ENCODE peak calls at places on chromosomes 2 and 18, in eight cellular contexts. X is left ventricle myocardium inferior, L is uterus, P is sigmoid colon, U is body of pancreas, Z is AG04449, A is Panc1, Q is CD14-positive monocyte. Y is an unnamed sample.

GRCh38 chr2:201118121-201118956 is 2.4 kb downstream of the CFLAR start:
- DNase-seq in P (peak), U (peak), L (peak), Z (no peak), X (peak), A (peak), Q (peak), Y (peak)

GRCh38 chr2:232890536-232890895 is 20.5 kb downstream of the SNORC start:
- DNase-seq in U (no peak), Q (no peak), L (no peak), Z (no peak), X (peak), P (no peak), A (no peak), Y (no peak)

GRCh38 chr2:1550658-1551316 is 137.5 kb downstream of the TPO start:
- DNase-seq in Z (no peak), X (peak), P (peak), Q (no peak), A (no peak), L (peak), U (peak), Y (peak)

GRCh38 chr2:159114835-159115234 is 146.4 kb downstream of the TANC1 start:
- DNase-seq in L (no peak), Z (no peak), P (no peak), X (no peak), U (no peak), Q (no peak), A (no peak), Y (no peak)

GRCh38 chr2:207682557-207682956 is 28.9 kb upstream of the CCNYL1 start:
- DNase-seq in Q (no peak), A (no peak), L (no peak), P (no peak), X (no peak), Z (no peak), U (no peak), Y (no peak)

GRCh38 chr2:218027426-218028188 is 24.8 kb upstream of the TNS1 start:
- DNase-seq in U (no peak), Z (no peak), P (peak), A (no peak), Q (no peak), L (no peak), X (no peak), Y (no peak)

GRCh38 chr2:145939949-145940348 is 1420.0 kb upstream of the ZEB2 start:
- DNase-seq in Z (no peak), L (no peak), U (no peak), X (no peak), P (no peak), Q (no peak), A (no peak), Y (no peak)

GRCh38 chr2:120552800-120553471 is 182.7 kb upstream of the GLI2 start:
- DNase-seq in Q (no peak), P (peak), L (peak), A (peak), Z (no peak), U (peak), X (peak), Y (peak)

GRCh38 chr2:27705851-27706622 is 42.3 kb downstream of the SLC4A1AP start:
- DNase-seq in Q (no peak), X (peak), U (peak), A (peak), P (peak), L (peak), Z (peak), Y (no peak)

GRCh38 chr18:56541340-56541739 is 97.1 kb downstream of the TXNL1 start:
- DNase-seq in X (no peak), L (no peak), Q (no peak), P (no peak), Z (no peak), A (no peak), U (no peak), Y (no peak)

GRCh38 chr2:44351088-44351487 is 10.2 kb downstream of the PREPL start:
- DNase-seq in Q (no peak), P (no peak), Z (peak), L (no peak), U (no peak), A (no peak), X (no peak), Y (no peak)

GRCh38 chr18:904135-905090 is at the start of gene ADCYAP1:
- DNase-seq in Q (no peak), L (no peak), U (no peak), P (no peak), Z (no peak), X (no peak), A (no peak), Y (no peak)

GRCh38 chr2:136527560-136527959 is 237.8 kb upstream of the THSD7B start:
- DNase-seq in A (no peak), Z (no peak), X (no peak), Q (no peak), U (no peak), L (no peak), P (no peak), Y (peak)

GRCh38 chr18:5584751-5585417 is 41.1 kb upstream of the EPB41L3 start:
- DNase-seq in Q (no peak), A (no peak), Z (no peak), U (no peak), P (no peak), L (no peak), X (no peak), Y (no peak)

GRCh38 chr2:36413218-36413617 is 57.6 kb downstream of the CRIM1 start:
- DNase-seq in P (no peak), X (no peak), U (no peak), L (no peak), Q (no peak), Z (no peak), A (no peak), Y (no peak)

GRCh38 chr2:207528980-207529329 is 807 bp upstream of the CREB1 start:
- DNase-seq in X (no peak), P (peak), Q (peak), L (peak), A (no peak), U (peak), Z (no peak), Y (peak)

GRCh38 chr2:136168605-136169210 is 50.8 kb upstream of the CXCR4 start:
- DNase-seq in U (no peak), Q (no peak), L (no peak), X (no peak), P (no peak), Z (no peak), A (no peak), Y (no peak)

DNA sequence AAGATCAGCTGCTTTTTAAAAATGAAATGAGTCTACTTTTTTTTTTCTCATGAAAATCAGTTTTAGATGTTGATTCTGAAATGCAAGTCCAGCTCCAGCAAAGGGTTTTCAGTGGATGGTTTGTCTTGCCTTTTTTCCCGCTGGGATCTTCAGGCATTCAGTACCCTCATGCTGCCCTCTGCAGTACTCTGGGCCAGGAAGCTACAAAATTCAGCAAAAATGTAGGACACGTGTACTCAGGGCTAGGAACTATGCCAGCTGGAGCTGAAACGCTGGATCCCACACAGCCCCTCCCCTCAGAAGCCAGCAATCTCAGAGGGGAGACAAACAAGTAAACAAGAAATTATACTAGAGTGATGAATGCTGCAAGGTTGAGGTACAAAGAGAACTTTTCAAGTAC is 97.3 kb downstream of the MMADHC start:
- DNase-seq in U (no peak), Z (no peak), L (no peak), X (no peak), Q (no peak), A (no peak), P (no peak), Y (no peak)
- TF ChIP-seq CTCF in U (no peak), Z (peak), L (no peak), X (no peak), Q (no peak), A (no peak), P (no peak), Y (no peak)

GRCh38 chr18:43587538-43588153 is 310.4 kb upstream of the SYT4 start:
- DNase-seq in X (no peak), L (no peak), Z (no peak), A (no peak), Q (no peak), U (no peak), P (no peak), Y (no peak)
- TF ChIP-seq CTCF in X (peak), L (peak), Z (peak), A (peak), Q (peak), U (peak), P (peak), Y (peak)

GRCh38 chr18:29361843-29362242 is 1184.9 kb upstream of the CDH2 start:
- DNase-seq in A (no peak), Z (no peak), U (no peak), P (no peak), L (no peak), X (no peak), Q (no peak), Y (no peak)
- TF ChIP-seq CTCF in A (no peak), Z (no peak), U (no peak), P (no peak), L (no peak), X (no peak), Q (no peak), Y (no peak)

GRCh38 chr2:184338776-184339175 is 259.6 kb upstream of the ZNF804A start:
- DNase-seq in A (no peak), P (no peak), L (no peak), Z (no peak), X (no peak), Q (no peak), U (no peak), Y (no peak)
- TF ChIP-seq CTCF in A (no peak), P (no peak), L (no peak), Z (no peak), X (no peak), Q (no peak), U (no peak), Y (no peak)

GRCh38 chr2:64952896-64953482 is 36.2 kb upstream of the SLC1A4 start:
- DNase-seq in U (no peak), L (no peak), Z (peak), Q (no peak), X (no peak), P (no peak), A (no peak), Y (no peak)
- TF ChIP-seq CTCF in U (no peak), L (no peak), Z (no peak), Q (no peak), X (no peak), P (no peak), A (no peak), Y (no peak)

GRCh38 chr2:144071461-144071860 is 448.5 kb downstream of the ZEB2 start:
- DNase-seq in Z (no peak), U (no peak), X (no peak), P (no peak), L (no peak), A (no peak), Q (no peak), Y (no peak)
- TF ChIP-seq CTCF in Z (no peak), U (peak), X (peak), P (no peak), L (no peak), A (peak), Q (no peak), Y (no peak)

DNA sequence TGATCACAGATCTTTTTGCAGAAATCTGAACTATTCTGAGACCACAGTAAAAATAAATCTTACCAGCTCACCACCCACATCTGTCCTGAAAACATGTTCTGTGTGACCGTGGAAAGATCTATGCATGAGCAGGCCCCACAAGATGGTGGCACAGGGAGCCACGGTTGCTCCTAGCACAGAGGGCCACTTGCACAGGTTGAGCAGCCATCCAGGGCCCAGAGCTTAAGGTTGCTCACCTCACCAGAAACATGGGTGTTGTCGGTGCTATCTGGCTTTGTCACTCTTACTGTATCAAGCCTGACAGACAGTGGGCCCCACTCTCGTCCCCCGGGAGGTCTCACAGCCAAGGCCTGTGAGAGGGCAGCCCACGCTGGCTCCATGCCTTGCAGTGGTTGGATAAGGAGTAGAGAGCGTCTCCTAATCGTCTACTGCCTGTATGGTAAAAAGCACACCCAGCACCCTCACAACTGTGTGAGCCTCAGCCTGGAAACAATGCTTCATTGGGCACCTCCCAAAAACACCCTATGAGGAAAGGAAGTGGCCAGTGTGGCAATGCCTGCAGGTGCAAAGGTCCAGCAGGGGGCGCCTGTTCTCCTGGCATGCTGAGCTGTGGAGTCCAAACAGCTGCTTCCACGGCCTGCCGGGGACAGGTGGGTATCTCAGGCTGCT is 19.6 kb downstream of the TUBB6 start:
- DNase-seq in L (peak), Q (peak), P (peak), A (peak), X (peak), Z (peak), U (peak), Y (peak)
- TF ChIP-seq CTCF in L (peak), Q (peak), P (peak), A (peak), X (peak), Z (peak), U (peak), Y (peak)

DNA sequence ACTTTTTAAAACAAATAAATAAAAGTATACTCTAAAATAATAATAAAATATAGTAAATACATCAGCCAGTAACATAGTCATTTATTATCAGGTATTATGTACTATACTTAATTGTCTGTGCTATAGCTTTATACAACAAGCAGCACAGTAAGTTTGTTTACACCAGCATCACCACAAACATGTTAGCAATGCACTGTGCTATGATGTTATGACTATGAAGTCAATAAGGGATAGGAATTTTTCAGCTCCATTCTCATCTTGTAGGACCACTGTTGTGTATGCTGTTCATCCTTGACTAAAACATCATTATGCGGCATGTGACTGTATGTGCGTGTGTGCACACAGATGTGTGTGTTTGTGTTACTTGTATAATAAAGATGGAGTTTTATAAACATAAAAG is 137.5 kb downstream of the LYPD6B start:
- DNase-seq in Q (no peak), U (no peak), L (no peak), P (no peak), X (no peak), Z (no peak), A (no peak), Y (no peak)
- TF ChIP-seq CTCF in Q (no peak), U (no peak), L (no peak), P (no peak), X (no peak), Z (no peak), A (no peak), Y (no peak)

DNA sequence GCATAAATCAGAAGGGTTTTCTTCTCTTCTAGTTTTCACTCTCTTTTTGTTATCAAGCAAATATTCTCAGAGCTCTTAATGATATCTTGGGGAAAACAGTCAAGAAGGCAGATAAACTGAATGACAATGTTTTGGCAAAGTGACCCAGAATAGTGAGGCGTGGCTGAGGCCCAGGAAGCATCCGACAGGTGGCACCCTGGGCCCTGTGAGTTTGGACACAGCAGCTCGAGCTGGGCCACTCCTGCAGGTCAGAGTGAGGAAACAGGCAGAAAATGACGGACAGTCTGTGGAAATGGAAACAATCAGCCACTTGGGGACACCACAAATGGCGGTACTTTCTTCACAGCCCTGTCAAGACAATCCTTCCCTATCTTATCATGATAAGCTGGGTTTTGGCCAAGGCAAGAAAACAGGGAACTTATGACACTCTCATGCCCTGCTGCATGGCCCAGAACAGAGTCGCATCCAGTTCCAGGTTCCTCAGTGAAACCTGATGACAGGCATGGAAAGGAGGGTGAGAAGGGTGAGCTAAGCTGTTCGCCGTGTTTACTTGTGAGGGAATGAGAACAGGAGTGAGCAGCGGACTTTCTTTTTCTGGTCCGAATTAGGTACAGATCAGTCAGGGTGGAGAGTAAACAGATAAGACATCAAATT is 32.1 kb downstream of the MRPL44 start:
- DNase-seq in L (no peak), X (no peak), A (no peak), P (no peak), Q (no peak), U (peak), Z (no peak), Y (no peak)
- TF ChIP-seq CTCF in L (no peak), X (no peak), A (peak), P (no peak), Q (no peak), U (peak), Z (no peak), Y (peak)

GRCh38 chr2:238461491-238461890 is 34.8 kb downstream of the ASB1 start:
- DNase-seq in X (no peak), U (no peak), L (no peak), Z (no peak), A (no peak), Q (no peak), P (no peak), Y (no peak)

GRCh38 chr2:238461051-238461450 is 34.3 kb downstream of the ASB1 start:
- DNase-seq in A (no peak), X (no peak), P (no peak), L (no peak), U (no peak), Q (no peak), Z (no peak), Y (no peak)

GRCh38 chr2:238462782-238463396 is 36.2 kb downstream of the ASB1 start:
- DNase-seq in U (no peak), L (no peak), Z (no peak), P (no peak), Q (no peak), A (no peak), X (no peak), Y (no peak)

GRCh38 chr2:238464389-238464788 is 37.7 kb downstream of the ASB1 start:
- DNase-seq in Z (no peak), A (no peak), L (no peak), X (no peak), Q (no peak), P (no peak), U (no peak), Y (no peak)

DNA sequence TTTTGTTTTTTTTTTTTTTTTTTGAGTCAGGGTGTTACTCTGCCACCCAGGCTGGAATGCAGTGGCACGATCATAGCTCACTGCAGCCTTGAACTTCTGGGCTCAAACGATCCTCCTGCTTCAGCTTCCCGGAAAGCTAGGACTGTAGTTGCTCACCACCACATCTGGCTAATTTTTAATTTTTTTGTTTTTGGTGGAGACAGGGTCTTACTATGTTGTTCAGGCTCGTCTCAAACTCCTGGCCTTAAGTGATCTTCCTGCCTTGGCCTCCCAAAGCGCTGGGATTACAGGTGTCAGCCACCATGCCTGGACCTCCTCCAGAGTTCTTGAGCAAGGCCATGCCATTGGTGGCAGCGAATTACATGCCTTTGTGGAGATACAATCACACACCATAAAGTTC is 35.2 kb downstream of the ASB1 start:
- DNase-seq in Q (no peak), P (no peak), L (no peak), A (no peak), U (no peak), X (no peak), Z (no peak), Y (no peak)
- TF ChIP-seq CTCF in Q (no peak), P (no peak), L (no peak), A (no peak), U (no peak), X (no peak), Z (no peak), Y (no peak)

Y was measured in neural crest cell.